ENCODE peak calls at places on chromosome 5, in four cellular contexts. A is GM23248, T is PC-3, M is GM23338. G is an unnamed sample. For H3K9me2, the result is how much of the 10 kb centered on the place peaks cover.

GRCh38 chr5:100803391-100803790 is 99.7 kb downstream of the ST8SIA4 start:
- DNase-seq in A (peak), T (no peak), M (no peak), G (no peak)

GRCh38 chr5:104431946-104432345 is 869.4 kb upstream of the NUDT12 start:
- DNase-seq in A (no peak), T (no peak), M (no peak), G (no peak)

GRCh38 chr5:72480836-72481235 is 26.4 kb downstream of the ZNF366 start:
- DNase-seq in A (no peak), T (no peak), M (no peak), G (no peak)

GRCh38 chr5:168793844-168794837 is 215.0 kb upstream of the PANK3 start:
- DNase-seq in A (peak), T (no peak), M (no peak), G (no peak)

GRCh38 chr5:124643306-124643705 is 103.1 kb downstream of the ZNF608 start:
- DNase-seq in A (no peak), T (no peak), M (peak), G (no peak)

GRCh38 chr5:176818391-176819098 is 8.2 kb downstream of the UNC5A start:
- DNase-seq in A (no peak), T (no peak), M (no peak), G (no peak)

GRCh38 chr5:91384671-91385430 is 1.7 kb upstream of the ARRDC3 start:
- DNase-seq in A (peak), T (peak), M (peak), G (peak)

GRCh38 chr5:58080573-58080972 is 379.3 kb downstream of the PLK2 start:
- DNase-seq in A (peak), T (peak), M (peak), G (no peak)

GRCh38 chr5:113513384-113514262 is at the start of gene YTHDC2:
- DNase-seq in A (peak), T (peak), M (peak), G (peak)

GRCh38 chr5:16936150-16937022 is at the start of gene MYO10:
- DNase-seq in A (peak), T (peak), M (peak), G (no peak)

GRCh38 chr5:93594591-93595419 is 11.8 kb downstream of the NR2F1 start:
- DNase-seq in A (no peak), T (no peak), M (peak), G (no peak)

GRCh38 chr5:134526483-134527155 is 1.1 kb downstream of the JADE2 start:
- DNase-seq in A (peak), T (peak), M (peak), G (peak)
- H3K27ac ChIP-seq in A (peak), T (peak), M (peak), G (peak)

GRCh38 chr5:142507528-142507927 is 178.4 kb downstream of the FGF1 start:
- DNase-seq in A (no peak), T (no peak), M (no peak), G (no peak)
- H3K4me2 ChIP-seq in A (no peak), T (no peak), M (no peak), G (no peak)

DNA sequence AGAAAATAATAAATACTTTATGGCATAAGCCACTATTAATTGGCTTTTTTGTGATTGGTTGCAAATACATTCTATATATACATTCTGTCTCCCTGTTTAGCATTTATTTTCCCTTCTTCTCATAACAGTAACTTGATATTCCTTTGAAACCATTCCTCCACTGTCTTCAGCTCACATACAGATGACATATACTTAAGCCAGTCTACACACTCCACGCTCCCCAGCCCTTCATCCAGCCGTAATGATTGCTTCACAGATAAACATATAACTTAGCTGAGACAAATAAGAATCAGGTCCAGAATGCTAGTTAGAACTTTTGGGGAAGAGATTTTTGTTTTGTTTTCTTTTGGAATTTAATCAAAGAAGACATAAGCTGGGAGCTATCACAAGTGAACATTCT is 365.2 kb upstream of the PRR16 start:
- DNase-seq in A (no peak), T (no peak), M (no peak), G (no peak)
- H3K9me2 ChIP-seq in A (under half), T (under half), M (under half), G (under half)

DNA sequence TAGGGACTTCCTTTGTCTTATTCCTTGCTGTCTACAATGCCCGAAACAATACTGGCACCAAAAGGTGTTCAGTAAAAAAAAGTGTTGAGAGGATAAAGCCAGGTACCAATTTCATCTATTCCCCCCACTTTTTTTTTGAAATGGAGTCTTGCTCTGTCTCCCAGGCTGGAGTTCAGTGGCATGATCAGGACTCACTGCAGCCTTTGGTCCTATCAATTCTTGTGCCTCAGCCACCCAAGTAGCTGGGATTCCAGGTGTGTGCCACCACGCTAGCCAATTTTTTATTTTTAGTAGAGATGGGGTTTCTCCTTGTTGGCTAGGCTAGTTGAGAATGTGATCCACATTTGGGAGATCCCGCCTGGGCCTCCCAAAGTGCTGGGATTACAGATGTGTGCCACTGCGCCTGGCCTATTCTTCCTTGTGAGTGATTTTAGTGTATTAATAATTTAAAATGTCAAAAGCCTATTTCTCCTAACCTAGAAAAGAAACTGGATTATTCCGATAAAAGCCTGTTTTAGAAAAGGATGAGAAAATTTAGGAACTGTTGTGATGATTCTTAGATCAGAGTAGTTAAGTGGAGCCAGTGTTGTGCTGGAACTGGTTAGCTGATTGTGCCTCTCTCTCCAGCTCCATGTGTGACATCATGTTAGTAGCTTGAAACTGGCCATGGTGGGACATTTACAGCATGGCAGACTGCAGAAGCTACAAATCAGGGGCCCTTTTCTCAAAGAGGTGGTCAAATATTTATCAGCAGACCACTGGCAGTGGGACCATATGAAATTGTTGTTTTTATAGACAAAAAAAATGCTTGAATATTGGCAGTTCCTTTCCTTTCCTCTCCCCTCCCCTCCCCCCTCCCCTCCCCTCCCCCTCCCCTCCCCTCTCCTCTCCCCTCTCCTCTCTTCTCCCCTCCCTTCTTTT is 14.3 kb downstream of the CDC42SE2 start:
- DNase-seq in A (no peak), T (no peak), M (no peak), G (no peak)
- H3K27ac ChIP-seq in A (no peak), T (no peak), M (peak), G (peak)

DNA sequence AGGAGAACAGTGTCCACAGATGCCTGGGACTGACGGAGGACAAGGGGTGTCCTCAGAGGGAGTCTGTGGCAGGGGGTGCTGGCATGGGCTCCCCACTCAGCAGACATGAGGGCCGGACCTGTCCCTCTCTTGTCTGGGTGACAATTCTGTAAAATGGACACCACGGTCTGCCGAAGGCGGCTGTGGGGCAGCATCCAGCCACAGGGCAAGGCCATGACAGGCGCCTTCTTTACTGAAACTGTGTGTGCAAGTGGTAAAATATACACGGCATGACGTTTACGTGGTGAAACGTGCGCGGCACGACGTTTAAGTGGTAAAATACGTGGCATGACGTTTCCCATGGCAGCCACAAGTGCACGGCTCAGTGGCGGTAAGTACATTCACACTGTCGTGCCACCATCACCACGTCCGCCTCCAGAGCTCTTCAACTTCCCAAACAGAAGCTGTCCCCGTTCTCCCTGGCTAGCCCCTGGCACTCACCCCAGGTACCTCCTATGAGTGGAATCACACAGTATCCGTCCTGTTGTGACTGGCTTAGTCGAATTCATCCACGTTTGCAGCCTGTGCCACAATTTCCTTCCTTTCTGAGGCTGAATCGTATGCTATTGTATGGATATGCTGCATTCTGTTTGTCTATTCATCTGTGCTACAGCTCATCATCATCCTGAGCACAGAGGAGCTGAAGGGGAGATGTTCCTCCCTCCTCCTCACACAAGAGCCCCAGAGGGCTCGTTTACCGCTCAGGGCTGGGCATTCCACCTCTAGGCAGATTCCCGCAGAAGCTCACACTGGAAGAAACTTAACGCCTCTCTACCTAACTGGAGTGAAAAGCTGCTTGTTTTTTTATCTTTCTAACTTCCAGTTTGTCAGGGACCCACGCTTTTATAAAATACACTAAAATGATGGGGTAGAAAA is 52.5 kb downstream of the COL23A1 start:
- DNase-seq in A (no peak), T (no peak), M (no peak), G (no peak)
- H3K4me2 ChIP-seq in A (no peak), T (no peak), M (no peak), G (no peak)

GRCh38 chr5:6185574-6185973 is 192.8 kb downstream of the MED10 start:
- DNase-seq in A (no peak), T (no peak), M (no peak), G (peak)

GRCh38 chr5:6184481-6184880 is 193.9 kb downstream of the MED10 start:
- DNase-seq in A (no peak), T (no peak), M (no peak), G (no peak)

GRCh38 chr5:6188976-6189375 is 189.4 kb downstream of the MED10 start:
- DNase-seq in A (no peak), T (no peak), M (no peak), G (no peak)

GRCh38 chr5:6188344-6188743 is 190.0 kb downstream of the MED10 start:
- DNase-seq in A (no peak), T (no peak), M (no peak), G (no peak)

DNA sequence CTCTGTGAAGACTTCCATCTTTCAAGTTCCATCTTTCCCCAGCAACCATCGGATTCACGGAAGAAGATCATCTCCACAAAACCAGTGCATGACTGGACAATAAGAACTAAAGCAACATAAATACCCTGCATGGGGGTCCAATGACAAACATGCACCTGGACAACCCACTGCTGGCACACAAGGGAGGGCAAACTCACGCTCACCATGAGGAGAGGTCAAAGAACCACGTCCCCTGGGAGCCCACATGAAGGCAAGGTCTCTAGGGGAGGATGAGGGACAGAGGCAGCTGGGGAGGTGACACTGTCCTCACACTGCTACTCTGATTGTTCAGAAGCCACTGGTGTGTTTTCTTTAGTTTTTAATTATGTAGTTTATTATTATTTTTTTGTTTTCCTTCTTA is 190.8 kb downstream of the MED10 start:
- DNase-seq in A (no peak), T (no peak), M (no peak), G (no peak)
- H3K9me2 ChIP-seq in A (under half), T (under half), M (under half), G (under half)

GRCh38 chr5:39151731-39152130 is 67.6 kb downstream of the FYB1 start:
- DNase-seq in A (no peak), T (no peak), M (no peak), G (no peak)
- H3K27ac ChIP-seq in A (no peak), T (no peak), M (no peak), G (no peak)

DNA sequence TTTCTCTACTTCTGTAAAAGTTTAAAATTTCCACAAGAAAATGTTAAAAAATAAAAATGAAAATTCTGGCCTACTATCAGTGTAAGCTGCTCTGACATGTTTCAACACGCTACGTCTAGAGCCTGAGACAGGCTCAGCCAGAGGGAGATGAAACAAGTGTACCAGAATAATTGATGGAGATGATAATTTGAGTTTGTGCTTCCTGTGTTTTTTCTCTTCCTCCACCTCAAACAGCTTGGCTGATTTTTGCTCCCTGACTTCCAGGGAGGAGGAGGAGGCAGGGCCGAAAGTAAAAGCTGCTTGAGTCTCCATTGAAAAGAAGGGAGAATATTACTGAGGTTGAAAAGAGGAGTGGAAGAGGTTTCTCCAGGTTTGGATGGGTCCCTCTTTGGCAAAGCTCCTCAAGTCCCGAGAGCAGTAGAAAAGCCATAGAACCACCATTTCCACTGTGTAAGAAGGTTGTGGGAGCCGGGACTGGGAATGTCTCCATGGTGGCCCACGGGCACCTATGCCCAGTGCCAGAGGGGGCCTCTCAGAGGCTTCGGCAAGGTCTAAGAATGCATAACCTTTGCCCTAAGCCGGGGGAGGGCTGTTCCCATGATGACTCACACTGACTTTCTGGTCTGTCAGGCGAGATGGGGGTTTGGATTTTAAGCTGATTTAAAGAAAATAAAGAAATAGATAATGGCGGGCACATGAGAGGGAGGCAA is 95.1 kb downstream of the HRH2 start:
- DNase-seq in A (no peak), T (no peak), M (no peak), G (no peak)
- H3K4me2 ChIP-seq in A (no peak), T (no peak), M (no peak), G (no peak)

DNA sequence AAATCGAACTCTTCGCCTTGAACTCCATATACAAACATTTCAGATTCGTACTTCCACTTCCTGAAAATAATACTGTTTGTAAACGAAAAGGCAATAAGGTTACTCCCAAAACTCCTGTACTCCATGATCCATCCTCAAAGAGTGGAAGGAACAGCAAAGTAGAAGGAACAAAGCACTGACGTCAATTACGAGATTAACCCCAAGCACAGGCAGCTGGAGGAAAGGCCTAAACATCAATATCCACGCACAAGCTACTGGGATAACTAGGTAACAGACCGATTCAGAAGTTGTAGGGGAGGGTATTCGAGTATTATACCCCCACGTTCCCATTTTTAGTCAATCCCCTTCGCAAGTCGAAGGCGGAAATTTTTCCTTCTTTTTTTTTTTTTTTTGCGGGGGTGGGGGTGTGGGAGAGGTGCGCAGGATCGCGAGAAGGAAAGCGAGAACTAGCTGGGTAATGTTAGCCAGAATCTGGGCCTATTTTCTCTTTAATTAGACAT is 955 bp downstream of the AFF4 start:
- DNase-seq in A (peak), T (peak), M (peak), G (peak)
- H3K9me2 ChIP-seq in A (under half), T (under half), M (under half), G (under half)

GRCh38 chr5:171512397-171512796 is 93.0 kb downstream of the FGF18 start:
- DNase-seq in A (no peak), T (peak), M (no peak), G (no peak)

GRCh38 chr5:171513591-171513990 is 94.1 kb downstream of the FGF18 start:
- DNase-seq in A (peak), T (peak), M (no peak), G (no peak)

GRCh38 chr5:171505473-171506043 is 86.1 kb downstream of the FGF18 start:
- DNase-seq in A (no peak), T (no peak), M (no peak), G (no peak)

DNA sequence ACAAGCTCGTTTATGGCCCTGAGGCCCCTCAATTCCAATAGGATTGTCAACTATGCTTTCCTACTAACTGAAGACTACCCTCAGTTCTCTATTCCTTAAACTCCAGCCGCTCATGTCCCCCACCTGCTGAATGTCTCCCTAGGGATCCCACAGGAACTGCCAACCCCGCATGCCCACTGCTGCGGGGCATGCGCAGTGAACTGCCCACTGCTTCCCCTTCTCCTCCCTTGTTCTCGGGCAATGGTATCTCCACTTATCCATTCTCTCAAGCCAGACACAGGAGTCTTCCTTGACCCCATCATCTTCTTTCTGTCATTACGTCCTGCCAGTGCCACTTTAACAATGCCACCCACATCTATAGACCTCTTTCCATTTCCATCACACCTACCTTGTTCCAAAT is 90.0 kb downstream of the FGF18 start:
- DNase-seq in A (no peak), T (no peak), M (no peak), G (peak)
- H3K27ac ChIP-seq in A (no peak), T (no peak), M (no peak), G (no peak)